ENCODE peak calls at places on chromosomes 1 and 21, in five cellular contexts. T is bronchial epithelial cell, Y is foreskin fibroblast, Q is nephron progenitor cell, E is fibroblast of lung. Z is an unnamed sample.

GRCh38 chr1:91885331-91885715 is 628 bp downstream of the TGFBR3 start:
- DNase-seq in T (no peak), Y (peak; percentile 62), Q (no peak), E (no peak), Z (peak; percentile 21)

GRCh38 chr1:15952317-15953258 is 23.3 kb downstream of the ZBTB17 start:
- DNase-seq in T (peak; percentile 100), Y (peak; percentile 94), Q (no peak), E (peak; percentile 87), Z (no peak)

GRCh38 chr1:109488201-109488600 is 4.5 kb downstream of the ATXN7L2 start:
- DNase-seq in T (no peak), Y (peak; percentile 35), Q (no peak), E (no peak), Z (no peak)

GRCh38 chr1:186841599-186841998 is 12.8 kb downstream of the PLA2G4A start:
- DNase-seq in T (peak; percentile 55), Y (peak; percentile 19), Q (no peak), E (no peak), Z (no peak)

GRCh38 chr1:116991918-116992317 is 9.6 kb upstream of the CD101 start:
- DNase-seq in T (peak; percentile 21), Y (no peak), Q (no peak), E (no peak), Z (no peak)

GRCh38 chr1:19771350-19771749 is 28.4 kb downstream of the TMCO4 start:
- DNase-seq in T (no peak), Y (no peak), Q (no peak), E (no peak), Z (no peak)

GRCh38 chr1:36476945-36477344 is 5.8 kb downstream of the CSF3R start:
- DNase-seq in T (no peak), Y (no peak), Q (no peak), E (no peak), Z (no peak)

GRCh38 chr1:94646786-94647555 is 105.4 kb upstream of the F3 start:
- DNase-seq in T (peak; percentile 83), Y (peak; percentile 31), Q (no peak), E (peak; percentile 49), Z (no peak)

GRCh38 chr1:181680871-181681270 is 197.6 kb downstream of the CACNA1E start:
- DNase-seq in T (no peak), Y (no peak), Q (no peak), E (no peak), Z (no peak)

GRCh38 chr1:182392045-182393028 is 747 bp upstream of the GLUL start:
- DNase-seq in T (no peak), Y (peak; percentile 68), Q (no peak), E (peak; percentile 53), Z (no peak)

GRCh38 chr21:20618878-20619277 is 379.3 kb upstream of the NCAM2 start:
- DNase-seq in T (no peak), Y (no peak), Q (no peak), E (no peak), Z (no peak)

GRCh38 chr1:7539772-7540175 is 231.3 kb upstream of the VAMP3 start:
- DNase-seq in T (peak; percentile 84), Y (no peak), Q (peak; percentile 59), E (no peak), Z (peak; percentile 66)

GRCh38 chr1:58885998-58886397 is 102.2 kb upstream of the JUN start:
- DNase-seq in T (no peak), Y (peak; percentile 72), Q (no peak), E (peak; percentile 47), Z (no peak)

GRCh38 chr21:34989337-34990151 is 59.6 kb downstream of the RUNX1 start:
- DNase-seq in T (no peak), Y (peak; percentile 35), Q (no peak), E (no peak), Z (no peak)

GRCh38 chr1:209168204-209168603 is 415.3 kb upstream of the CAMK1G start:
- DNase-seq in T (peak; percentile 66), Y (peak; percentile 54), Q (no peak), E (peak; percentile 3), Z (no peak)

GRCh38 chr1:50419192-50419906 is 3.9 kb downstream of the DMRTA2 start:
- DNase-seq in T (no peak), Y (peak; percentile 36), Q (peak; percentile 45), E (no peak), Z (peak; percentile 59)

GRCh38 chr1:46595127-46595526 is 8.9 kb downstream of the MKNK1 start:
- DNase-seq in T (no peak), Y (peak; percentile 19), Q (no peak), E (no peak), Z (no peak)

GRCh38 chr1:230072296-230072695 is 5.3 kb downstream of the GALNT2 start:
- DNase-seq in T (no peak), Y (no peak), Q (no peak), E (no peak), Z (no peak)

GRCh38 chr21:39006653-39007417 is 176.4 kb downstream of the PSMG1 start:
- DNase-seq in T (peak; percentile 17), Y (no peak), Q (no peak), E (peak; percentile 63), Z (no peak)

GRCh38 chr1:195740862-195741261 is 867.4 kb downstream of the KCNT2 start:
- DNase-seq in T (no peak), Y (no peak), Q (no peak), E (no peak), Z (no peak)

GRCh38 chr1:226736908-226737818 is 1.9 kb downstream of the ITPKB start:
- DNase-seq in T (peak; percentile 18), Y (peak; percentile 69), Q (peak; percentile 69), E (peak; percentile 35), Z (peak; percentile 21)

GRCh38 chr1:153841463-153841994 is 66.3 kb downstream of the SLC27A3 start:
- DNase-seq in T (no peak), Y (peak; percentile 38), Q (no peak), E (peak; percentile 51), Z (no peak)

GRCh38 chr1:23101891-23102688 is 66.6 kb downstream of the LUZP1 start:
- DNase-seq in T (peak; percentile 76), Y (peak; percentile 65), Q (no peak), E (peak; percentile 56), Z (no peak)

GRCh38 chr1:206814716-206815341 is 42.5 kb upstream of the IL10 start:
- DNase-seq in T (no peak), Y (peak; percentile 85), Q (no peak), E (peak; percentile 81), Z (no peak)

GRCh38 chr1:210669951-210670350 is 341.2 kb downstream of the HHAT start:
- DNase-seq in T (no peak), Y (no peak), Q (no peak), E (no peak), Z (no peak)

GRCh38 chr1:91727763-91728162 is 158.2 kb downstream of the TGFBR3 start:
- DNase-seq in T (no peak), Y (peak; percentile 63), Q (no peak), E (no peak), Z (no peak)

GRCh38 chr1:22328331-22329170 is 123.1 kb upstream of the ZBTB40 start:
- DNase-seq in T (no peak), Y (no peak), Q (no peak), E (no peak), Z (no peak)

GRCh38 chr1:44962729-44963128 is 23.7 kb downstream of the EIF2B3 start:
- DNase-seq in T (no peak), Y (no peak), Q (no peak), E (no peak), Z (no peak)

GRCh38 chr1:41743361-41743760 is 175.4 kb downstream of the HIVEP3 start:
- DNase-seq in T (peak; percentile 18), Y (peak; percentile 43), Q (no peak), E (peak; percentile 56), Z (no peak)

GRCh38 chr1:119660253-119661078 is 12.4 kb upstream of the ZNF697 start:
- DNase-seq in T (peak; percentile 43), Y (no peak), Q (no peak), E (no peak), Z (no peak)

GRCh38 chr1:180252638-180253536 is 22.8 kb downstream of the LHX4 start:
- DNase-seq in T (peak; percentile 48), Y (peak; percentile 71), Q (peak; percentile 77), E (peak; percentile 65), Z (peak; percentile 88)

GRCh38 chr1:30758785-30759380 is 1.3 kb upstream of the LAPTM5 start:
- DNase-seq in T (peak; percentile 31), Y (no peak), Q (no peak), E (peak; percentile 33), Z (no peak)

DNA sequence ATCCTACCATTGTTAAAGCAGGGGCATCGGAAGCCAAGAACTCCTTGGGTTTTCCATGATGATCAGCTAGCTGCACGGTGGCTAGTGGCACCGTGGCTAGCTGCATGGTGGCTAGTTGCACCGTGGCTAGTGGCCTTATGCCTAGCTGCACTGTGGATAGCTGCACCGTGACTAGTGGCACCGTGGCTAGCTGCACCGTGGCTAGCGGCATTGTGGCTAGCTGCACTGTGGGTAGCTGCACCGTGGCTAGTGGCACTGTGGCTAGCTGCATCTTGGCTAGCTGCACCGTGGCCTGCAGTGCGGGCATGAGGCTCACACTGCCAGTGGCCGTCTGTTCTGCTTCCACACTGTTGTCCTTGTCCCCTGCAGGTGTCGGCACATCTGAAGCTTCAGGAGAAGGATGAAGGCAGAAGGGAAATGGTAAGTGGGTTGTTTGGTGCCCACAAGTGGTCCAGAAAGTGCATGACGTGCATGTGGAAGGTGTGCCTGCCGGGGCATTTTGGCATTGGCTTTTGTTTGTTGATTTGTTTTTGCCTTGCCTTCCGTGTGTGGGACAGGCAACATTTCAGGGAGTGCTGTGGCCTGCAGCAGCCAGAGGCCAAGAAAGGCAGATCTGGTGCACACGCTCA is 38.6 kb downstream of the TFF3 start:
- DNase-seq in T (no peak), Y (no peak), Q (no peak), E (no peak), Z (no peak)
- TF ChIP-seq CTCF in T (no peak), Y (no peak), Q (no peak), E (no peak), Z (no peak)

GRCh38 chr1:28640766-28641165 is 2.1 kb downstream of the TAF12 start:
- DNase-seq in T (peak; percentile 47), Y (peak; percentile 33), Q (no peak), E (no peak), Z (peak; percentile 13)
- TF ChIP-seq CTCF in T (peak; percentile 56), Y (peak; percentile 26), Q (no peak), E (peak; percentile 39), Z (peak; percentile 37)

DNA sequence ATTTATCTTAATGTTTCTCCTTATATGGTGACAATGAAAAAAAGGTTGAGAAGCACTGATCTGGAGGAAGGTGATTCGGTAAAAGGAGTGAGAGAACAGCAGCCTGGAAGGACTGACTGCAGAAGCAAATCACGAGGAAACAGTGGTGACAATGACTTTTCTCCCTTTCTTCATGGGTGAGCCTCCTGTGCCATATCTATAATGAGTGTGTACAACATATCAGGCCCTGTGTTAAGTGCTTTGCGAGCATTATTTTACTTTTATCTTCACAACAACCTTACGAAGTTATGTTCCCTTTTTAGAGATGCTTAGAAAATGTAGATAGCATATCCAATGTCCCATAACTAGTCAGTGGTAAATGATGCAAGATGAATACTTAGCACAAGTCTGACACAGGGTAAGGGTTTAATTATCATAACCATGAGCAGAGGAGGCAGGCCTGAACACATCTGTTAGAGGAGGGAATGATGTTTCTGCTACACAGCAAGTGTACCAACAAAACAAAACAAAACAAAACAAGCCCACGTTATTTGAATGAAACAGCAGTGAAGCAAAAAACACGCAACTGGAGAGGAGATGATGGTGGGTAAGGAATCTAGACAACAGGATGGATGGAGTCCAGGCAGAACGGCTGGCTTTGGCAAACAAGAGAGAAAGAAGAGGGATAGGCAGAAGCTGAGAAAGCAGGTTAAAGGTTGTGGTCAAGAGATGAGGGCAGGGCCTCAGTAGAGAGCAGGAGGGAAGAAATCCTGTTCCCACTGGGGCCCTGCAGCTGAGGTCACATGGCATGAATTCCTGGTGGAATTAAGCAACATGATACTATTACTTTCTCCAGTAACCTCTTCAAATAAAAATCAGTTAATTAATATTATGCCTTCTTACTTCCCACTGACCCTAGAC is 29.6 kb downstream of the GNG12 start:
- DNase-seq in T (peak; percentile 90), Y (peak; percentile 84), Q (no peak), E (peak; percentile 74), Z (no peak)
- TF ChIP-seq CTCF in T (no peak), Y (no peak), Q (no peak), E (no peak), Z (no peak)

GRCh38 chr1:32179443-32180185 is at the start of gene TXLNA:
- DNase-seq in T (peak; percentile 76), Y (peak; percentile 97), Q (peak; percentile 88), E (peak; percentile 92), Z (peak; percentile 89)
- TF ChIP-seq CTCF in T (no peak), Y (no peak), Q (no peak), E (no peak), Z (no peak)

Z was measured in endothelial cell.